ENCODE peak calls at places on chromosomes 16 and 17, in ten cellular contexts. One of them, this sample, is unnamed.

GRCh38 chr17:37065486-37066321 is 117.0 kb downstream of the AATF start:
- DNase-seq in mesendoderm: no peak
- DNase-seq in lung: no peak
- DNase-seq in T47D: no peak
- DNase-seq in cardiac muscle cell: no peak
- DNase-seq in NCI-H2029: no peak
- DNase-seq in HFF-Myc: no peak
- DNase-seq in activated B cell treated with CpG ODN at 0.5 μM for 24 hours: no peak
- DNase-seq in breast epithelium: no peak
- DNase-seq in NCI-H345: no peak
- DNase-seq in this sample: no peak

GRCh38 chr17:57601328-57601727 is 143.8 kb downstream of the CCDC182 start:
- DNase-seq in T47D: no peak
- DNase-seq in lung: no peak
- DNase-seq in NCI-H345: no peak
- DNase-seq in breast epithelium: no peak
- DNase-seq in cardiac muscle cell: no peak
- DNase-seq in HFF-Myc: no peak
- DNase-seq in mesendoderm: peak
- DNase-seq in activated B cell treated with CpG ODN at 0.5 μM for 24 hours: no peak
- DNase-seq in NCI-H2029: no peak
- DNase-seq in this sample: peak

GRCh38 chr17:82358467-82359350 is at the start of gene TEX19:
- DNase-seq in NCI-H345: peak
- DNase-seq in HFF-Myc: no peak
- DNase-seq in T47D: peak
- DNase-seq in activated B cell treated with CpG ODN at 0.5 μM for 24 hours: no peak
- DNase-seq in breast epithelium: no peak
- DNase-seq in cardiac muscle cell: no peak
- DNase-seq in lung: no peak
- DNase-seq in mesendoderm: peak
- DNase-seq in NCI-H2029: no peak
- DNase-seq in this sample: peak

GRCh38 chr17:67217446-67217845 is 27.6 kb downstream of the HELZ start:
- DNase-seq in breast epithelium: no peak
- DNase-seq in NCI-H2029: no peak
- DNase-seq in mesendoderm: peak
- DNase-seq in NCI-H345: no peak
- DNase-seq in lung: no peak
- DNase-seq in T47D: no peak
- DNase-seq in HFF-Myc: no peak
- DNase-seq in cardiac muscle cell: no peak
- DNase-seq in activated B cell treated with CpG ODN at 0.5 μM for 24 hours: no peak
- DNase-seq in this sample: no peak

GRCh38 chr16:14334366-14335105 is 263.4 kb downstream of the MRTFB start:
- DNase-seq in activated B cell treated with CpG ODN at 0.5 μM for 24 hours: no peak
- DNase-seq in T47D: peak
- DNase-seq in cardiac muscle cell: peak
- DNase-seq in NCI-H345: no peak
- DNase-seq in breast epithelium: peak
- DNase-seq in lung: no peak
- DNase-seq in HFF-Myc: peak
- DNase-seq in mesendoderm: no peak
- DNase-seq in NCI-H2029: no peak
- DNase-seq in this sample: no peak

GRCh38 chr16:4414187-4414909 is 2.0 kb downstream of the CORO7 start:
- DNase-seq in NCI-H2029: peak
- DNase-seq in activated B cell treated with CpG ODN at 0.5 μM for 24 hours: peak
- DNase-seq in NCI-H345: no peak
- DNase-seq in cardiac muscle cell: no peak
- DNase-seq in HFF-Myc: no peak
- DNase-seq in T47D: no peak
- DNase-seq in mesendoderm: no peak
- DNase-seq in breast epithelium: no peak
- DNase-seq in lung: no peak
- DNase-seq in this sample: no peak

GRCh38 chr17:30278032-30278431 is 13.7 kb downstream of the BLMH start:
- DNase-seq in lung: no peak
- DNase-seq in activated B cell treated with CpG ODN at 0.5 μM for 24 hours: no peak
- DNase-seq in mesendoderm: peak
- DNase-seq in NCI-H345: peak
- DNase-seq in NCI-H2029: no peak
- DNase-seq in T47D: peak
- DNase-seq in cardiac muscle cell: peak
- DNase-seq in HFF-Myc: no peak
- DNase-seq in breast epithelium: no peak
- DNase-seq in this sample: peak

GRCh38 chr16:57794849-57795430 is 7.4 kb downstream of the KIFC3 start:
- DNase-seq in activated B cell treated with CpG ODN at 0.5 μM for 24 hours: no peak
- DNase-seq in HFF-Myc: no peak
- DNase-seq in lung: no peak
- DNase-seq in T47D: no peak
- DNase-seq in cardiac muscle cell: no peak
- DNase-seq in NCI-H2029: no peak
- DNase-seq in breast epithelium: no peak
- DNase-seq in NCI-H345: no peak
- DNase-seq in mesendoderm: no peak
- DNase-seq in this sample: no peak

GRCh38 chr16:75262104-75262799 is 10.8 kb upstream of the BCAR1 start:
- DNase-seq in mesendoderm: no peak
- DNase-seq in breast epithelium: no peak
- DNase-seq in lung: no peak
- DNase-seq in NCI-H345: no peak
- DNase-seq in activated B cell treated with CpG ODN at 0.5 μM for 24 hours: no peak
- DNase-seq in T47D: no peak
- DNase-seq in cardiac muscle cell: peak
- DNase-seq in NCI-H2029: no peak
- DNase-seq in HFF-Myc: no peak
- DNase-seq in this sample: no peak

GRCh38 chr17:13727441-13728171 is 125.9 kb upstream of the HS3ST3A1 start:
- DNase-seq in cardiac muscle cell: peak
- DNase-seq in mesendoderm: no peak
- DNase-seq in T47D: no peak
- DNase-seq in lung: no peak
- DNase-seq in HFF-Myc: no peak
- DNase-seq in NCI-H345: no peak
- DNase-seq in NCI-H2029: no peak
- DNase-seq in breast epithelium: no peak
- DNase-seq in activated B cell treated with CpG ODN at 0.5 μM for 24 hours: no peak
- DNase-seq in this sample: peak

GRCh38 chr17:78421534-78422266 is 43.3 kb downstream of the PGS1 start:
- DNase-seq in lung: peak
- DNase-seq in activated B cell treated with CpG ODN at 0.5 μM for 24 hours: peak
- DNase-seq in mesendoderm: peak
- DNase-seq in breast epithelium: peak
- DNase-seq in HFF-Myc: peak
- DNase-seq in NCI-H2029: peak
- DNase-seq in T47D: peak
- DNase-seq in cardiac muscle cell: peak
- DNase-seq in NCI-H345: peak
- DNase-seq in this sample: peak

GRCh38 chr17:35245196-35245486 is 2.3 kb downstream of the SLFN5 start:
- DNase-seq in T47D: peak
- DNase-seq in lung: no peak
- DNase-seq in cardiac muscle cell: peak
- DNase-seq in HFF-Myc: peak
- DNase-seq in mesendoderm: peak
- DNase-seq in breast epithelium: no peak
- DNase-seq in NCI-H2029: no peak
- DNase-seq in activated B cell treated with CpG ODN at 0.5 μM for 24 hours: no peak
- DNase-seq in NCI-H345: no peak
- DNase-seq in this sample: peak

GRCh38 chr17:69450857-69451410 is 36.4 kb downstream of the MAP2K6 start:
- DNase-seq in NCI-H2029: no peak
- DNase-seq in cardiac muscle cell: peak
- DNase-seq in T47D: no peak
- DNase-seq in breast epithelium: no peak
- DNase-seq in NCI-H345: no peak
- DNase-seq in HFF-Myc: no peak
- DNase-seq in activated B cell treated with CpG ODN at 0.5 μM for 24 hours: no peak
- DNase-seq in mesendoderm: no peak
- DNase-seq in lung: no peak
- DNase-seq in this sample: no peak

GRCh38 chr17:75777243-75777922 is 7.2 kb upstream of the UNK start:
- DNase-seq in lung: no peak
- DNase-seq in breast epithelium: no peak
- DNase-seq in NCI-H2029: no peak
- DNase-seq in HFF-Myc: no peak
- DNase-seq in mesendoderm: no peak
- DNase-seq in NCI-H345: no peak
- DNase-seq in T47D: no peak
- DNase-seq in activated B cell treated with CpG ODN at 0.5 μM for 24 hours: no peak
- DNase-seq in cardiac muscle cell: peak
- DNase-seq in this sample: no peak

GRCh38 chr16:72313903-72314302 is 141.9 kb upstream of the PMFBP1 start:
- DNase-seq in activated B cell treated with CpG ODN at 0.5 μM for 24 hours: no peak
- DNase-seq in HFF-Myc: no peak
- DNase-seq in lung: no peak
- DNase-seq in cardiac muscle cell: no peak
- DNase-seq in breast epithelium: no peak
- DNase-seq in mesendoderm: no peak
- DNase-seq in T47D: no peak
- DNase-seq in NCI-H2029: no peak
- DNase-seq in NCI-H345: no peak
- DNase-seq in this sample: no peak

GRCh38 chr16:14303182-14303618 is 232.1 kb downstream of the MRTFB start:
- DNase-seq in HFF-Myc: no peak
- DNase-seq in activated B cell treated with CpG ODN at 0.5 μM for 24 hours: no peak
- DNase-seq in NCI-H2029: no peak
- DNase-seq in cardiac muscle cell: peak
- DNase-seq in breast epithelium: no peak
- DNase-seq in mesendoderm: peak
- DNase-seq in T47D: peak
- DNase-seq in lung: no peak
- DNase-seq in NCI-H345: no peak
- DNase-seq in this sample: no peak

GRCh38 chr17:63035271-63035670 is 69.2 kb downstream of the TANC2 start:
- DNase-seq in breast epithelium: no peak
- DNase-seq in NCI-H2029: no peak
- DNase-seq in HFF-Myc: peak
- DNase-seq in NCI-H345: peak
- DNase-seq in cardiac muscle cell: peak
- DNase-seq in activated B cell treated with CpG ODN at 0.5 μM for 24 hours: no peak
- DNase-seq in lung: no peak
- DNase-seq in mesendoderm: no peak
- DNase-seq in T47D: no peak
- DNase-seq in this sample: peak

GRCh38 chr17:7408341-7408740 is 696 bp downstream of the NLGN2 start:
- DNase-seq in breast epithelium: no peak
- DNase-seq in HFF-Myc: no peak
- DNase-seq in activated B cell treated with CpG ODN at 0.5 μM for 24 hours: no peak
- DNase-seq in NCI-H345: no peak
- DNase-seq in cardiac muscle cell: no peak
- DNase-seq in T47D: no peak
- DNase-seq in lung: no peak
- DNase-seq in NCI-H2029: no peak
- DNase-seq in mesendoderm: no peak
- DNase-seq in this sample: no peak

GRCh38 chr16:48561960-48562393 is 48.0 kb downstream of the N4BP1 start:
- DNase-seq in breast epithelium: no peak
- DNase-seq in T47D: no peak
- DNase-seq in HFF-Myc: no peak
- DNase-seq in NCI-H345: no peak
- DNase-seq in mesendoderm: no peak
- DNase-seq in activated B cell treated with CpG ODN at 0.5 μM for 24 hours: no peak
- DNase-seq in NCI-H2029: no peak
- DNase-seq in lung: no peak
- DNase-seq in cardiac muscle cell: peak
- DNase-seq in this sample: no peak

GRCh38 chr17:13952252-13952721 is 117.0 kb upstream of the COX10 start:
- DNase-seq in breast epithelium: no peak
- DNase-seq in NCI-H345: no peak
- DNase-seq in cardiac muscle cell: no peak
- DNase-seq in activated B cell treated with CpG ODN at 0.5 μM for 24 hours: no peak
- DNase-seq in T47D: no peak
- DNase-seq in NCI-H2029: no peak
- DNase-seq in mesendoderm: no peak
- DNase-seq in HFF-Myc: no peak
- DNase-seq in lung: no peak
- DNase-seq in this sample: no peak

GRCh38 chr17:82718986-82719685 is 2.6 kb downstream of the FN3KRP start:
- DNase-seq in NCI-H2029: peak
- DNase-seq in T47D: no peak
- DNase-seq in activated B cell treated with CpG ODN at 0.5 μM for 24 hours: no peak
- DNase-seq in cardiac muscle cell: no peak
- DNase-seq in HFF-Myc: no peak
- DNase-seq in lung: no peak
- DNase-seq in NCI-H345: peak
- DNase-seq in breast epithelium: no peak
- DNase-seq in mesendoderm: no peak
- DNase-seq in this sample: no peak

GRCh38 chr16:88017551-88018101 is 66.4 kb downstream of the BANP start:
- DNase-seq in mesendoderm: no peak
- DNase-seq in HFF-Myc: no peak
- DNase-seq in NCI-H2029: no peak
- DNase-seq in activated B cell treated with CpG ODN at 0.5 μM for 24 hours: no peak
- DNase-seq in lung: no peak
- DNase-seq in breast epithelium: no peak
- DNase-seq in cardiac muscle cell: no peak
- DNase-seq in NCI-H345: no peak
- DNase-seq in T47D: no peak
- DNase-seq in this sample: no peak

GRCh38 chr17:50270430-50271172 is 3.7 kb upstream of the TMEM92 start:
- DNase-seq in mesendoderm: no peak
- DNase-seq in activated B cell treated with CpG ODN at 0.5 μM for 24 hours: peak
- DNase-seq in NCI-H2029: no peak
- DNase-seq in lung: peak
- DNase-seq in breast epithelium: no peak
- DNase-seq in NCI-H345: no peak
- DNase-seq in HFF-Myc: no peak
- DNase-seq in T47D: no peak
- DNase-seq in cardiac muscle cell: peak
- DNase-seq in this sample: peak

GRCh38 chr16:51416921-51417320 is 265.9 kb upstream of the SALL1 start:
- DNase-seq in HFF-Myc: no peak
- DNase-seq in activated B cell treated with CpG ODN at 0.5 μM for 24 hours: no peak
- DNase-seq in cardiac muscle cell: peak
- DNase-seq in NCI-H345: no peak
- DNase-seq in NCI-H2029: no peak
- DNase-seq in T47D: no peak
- DNase-seq in mesendoderm: no peak
- DNase-seq in lung: no peak
- DNase-seq in breast epithelium: no peak
- DNase-seq in this sample: no peak

This sample was measured in A172.